ENCODE peak calls at places on chromosomes 7 and 10, in ten cellular contexts. O, C, S, U, D, R, H, Q, V and Y are unnamed samples.

GRCh38 chr7:82141427-82141826 is 302.1 kb downstream of the CACNA2D1 start:
- DNase-seq in U (no peak), S (no peak), R (peak), C (no peak), O (no peak), D (no peak), H (no peak), Q (no peak), V (no peak), Y (no peak)

GRCh38 chr7:40469481-40469880 is 334.7 kb downstream of the SUGCT start:
- DNase-seq in V (no peak), R (peak), D (no peak), O (no peak), Q (peak), H (no peak), S (no peak), C (peak), U (peak), Y (no peak)

GRCh38 chr7:141558544-141559183 is 7.5 kb downstream of the AGK start:
- DNase-seq in S (no peak), O (no peak), C (no peak), U (no peak), V (no peak), R (no peak), Q (peak), D (no peak), H (no peak), Y (peak)

GRCh38 chr10:108070789-108071188 is 906.3 kb upstream of the SORCS1 start:
- DNase-seq in S (no peak), H (no peak), C (no peak), O (no peak), D (no peak), V (no peak), R (no peak), Q (no peak), U (no peak), Y (no peak)

GRCh38 chr7:92727755-92728154 is 108.6 kb downstream of the CDK6 start:
- DNase-seq in S (no peak), D (no peak), R (no peak), C (no peak), V (no peak), O (no peak), U (peak), Q (no peak), H (no peak), Y (no peak)

GRCh38 chr10:19498348-19499290 is 317.6 kb upstream of the PLXDC2 start:
- DNase-seq in U (no peak), H (no peak), S (no peak), Q (no peak), R (no peak), V (no peak), O (no peak), C (peak), D (no peak), Y (no peak)

GRCh38 chr7:5422324-5423271 is 1.0 kb downstream of the TNRC18 start:
- DNase-seq in V (peak), C (no peak), H (no peak), O (no peak), Q (no peak), U (no peak), R (no peak), D (no peak), S (peak), Y (peak)

GRCh38 chr10:132447446-132448247 is 50.6 kb downstream of the PWWP2B start:
- DNase-seq in U (no peak), Q (peak), D (peak), H (peak), C (peak), V (no peak), O (peak), S (no peak), R (peak), Y (peak)

GRCh38 chr10:97882142-97883091 is 32.8 kb downstream of the GOLGA7B start:
- DNase-seq in H (no peak), Q (peak), D (no peak), R (peak), S (no peak), V (no peak), O (peak), U (peak), C (peak), Y (peak)

GRCh38 chr10:80539421-80539999 is 1.8 kb downstream of the SH2D4B start:
- DNase-seq in C (no peak), Q (no peak), V (no peak), R (no peak), S (no peak), H (no peak), U (no peak), O (no peak), D (no peak), Y (no peak)

GRCh38 chr7:93856319-93856718 is 34.2 kb downstream of the TFPI2 start:
- DNase-seq in V (no peak), Q (peak), D (no peak), C (no peak), R (no peak), O (no peak), S (no peak), U (no peak), H (no peak), Y (no peak)

GRCh38 chr10:133459454-133460207 is 5.9 kb downstream of the SCART1 start:
- DNase-seq in C (no peak), O (no peak), U (no peak), S (no peak), R (no peak), H (no peak), Q (no peak), V (peak), D (no peak), Y (no peak)

GRCh38 chr7:112173214-112173905 is 32.8 kb downstream of the DOCK4 start:
- DNase-seq in D (no peak), S (no peak), C (no peak), V (no peak), H (no peak), U (no peak), Q (no peak), O (no peak), R (no peak), Y (no peak)

GRCh38 chr10:49690673-49691356 is 11.4 kb downstream of the C10orf53 start:
- DNase-seq in R (no peak), U (no peak), V (no peak), S (no peak), Q (no peak), O (no peak), C (no peak), H (no peak), D (no peak), Y (no peak)

GRCh38 chr7:101173752-101174244 is 6.3 kb downstream of the NAT16 start:
- DNase-seq in V (no peak), Q (peak), U (no peak), S (peak), D (no peak), O (peak), H (peak), R (no peak), C (no peak), Y (peak)

GRCh38 chr10:59680199-59680598 is 29.5 kb downstream of the SLC16A9 start:
- DNase-seq in O (no peak), C (no peak), R (no peak), Q (no peak), H (no peak), S (no peak), V (no peak), U (no peak), D (no peak), Y (no peak)

GRCh38 chr7:963236-964078 is 9.0 kb upstream of the ADAP1 start:
- DNase-seq in C (no peak), Q (no peak), H (no peak), D (no peak), U (no peak), V (peak), O (no peak), S (no peak), R (no peak), Y (no peak)

GRCh38 chr7:151117565-151117964 is 31.3 kb downstream of the AGAP3 start:
- DNase-seq in Q (no peak), H (no peak), C (no peak), U (no peak), R (no peak), V (no peak), S (no peak), O (no peak), D (no peak), Y (no peak)

GRCh38 chr7:94632338-94633024 is 23.5 kb downstream of the SGCE start:
- DNase-seq in S (no peak), D (no peak), O (peak), H (no peak), U (no peak), Q (no peak), C (no peak), V (no peak), R (peak), Y (no peak)

GRCh38 chr7:2825595-2826227 is 18.4 kb downstream of the GNA12 start:
- DNase-seq in D (no peak), Q (no peak), V (no peak), C (no peak), R (no peak), U (no peak), S (no peak), H (no peak), O (no peak), Y (no peak)

GRCh38 chr7:155303039-155303593 is 5.4 kb downstream of the INSIG1 start:
- DNase-seq in Q (no peak), V (no peak), D (no peak), H (no peak), O (no peak), S (no peak), U (no peak), C (no peak), R (no peak), Y (no peak)

GRCh38 chr10:133379801-133380666 is 972 bp downstream of the PAOX start:
- DNase-seq in H (no peak), V (no peak), D (no peak), S (no peak), Q (no peak), O (no peak), R (no peak), C (no peak), U (no peak), Y (no peak)

GRCh38 chr10:7117806-7118674 is 292.8 kb downstream of the SFMBT2 start:
- DNase-seq in U (no peak), R (no peak), S (no peak), H (no peak), Q (no peak), O (no peak), C (no peak), D (no peak), V (no peak), Y (no peak)

GRCh38 chr10:129476431-129476830 is 9.4 kb downstream of the MGMT start:
- DNase-seq in O (no peak), H (no peak), C (no peak), V (no peak), U (no peak), Q (no peak), S (no peak), D (no peak), R (no peak), Y (no peak)

GRCh38 chr7:66255533-66256100 is 50.5 kb downstream of the TPST1 start:
- DNase-seq in V (no peak), C (no peak), R (peak), O (no peak), D (no peak), H (no peak), S (no peak), U (no peak), Q (no peak), Y (no peak)

GRCh38 chr10:36266923-36267322 is 624.8 kb upstream of the FZD8 start:
- DNase-seq in D (no peak), V (no peak), H (no peak), Q (peak), O (no peak), S (no peak), R (no peak), U (no peak), C (no peak), Y (no peak)

GRCh38 chr7:26487780-26488535 is 196.3 kb downstream of the SNX10 start:
- DNase-seq in O (no peak), U (no peak), V (no peak), H (no peak), C (no peak), D (no peak), Q (no peak), R (no peak), S (no peak), Y (no peak)

GRCh38 chr10:121592155-121592890 is 5.9 kb downstream of the FGFR2 start:
- DNase-seq in V (no peak), S (no peak), R (no peak), O (no peak), U (no peak), H (no peak), D (no peak), Q (no peak), C (no peak), Y (no peak)

GRCh38 chr10:47414227-47414592 is 30.1 kb upstream of the ZNF488 start:
- DNase-seq in R (no peak), C (no peak), S (no peak), O (no peak), H (no peak), U (no peak), V (no peak), D (no peak), Q (no peak), Y (no peak)

GRCh38 chr7:135334830-135335543 is 101.3 kb downstream of the STRA8 start:
- DNase-seq in H (no peak), D (no peak), U (no peak), R (no peak), C (no peak), Q (no peak), O (no peak), S (no peak), V (no peak), Y (no peak)

GRCh38 chr10:103676851-103677417 is 178.4 kb downstream of the SH3PXD2A start:
- DNase-seq in C (no peak), H (no peak), U (peak), R (peak), V (peak), S (no peak), O (no peak), Q (no peak), D (no peak), Y (no peak)

GRCh38 chr10:3787001-3787400 is 2.0 kb upstream of the KLF6 start:
- DNase-seq in S (no peak), H (no peak), Q (no peak), U (no peak), V (no peak), D (no peak), C (no peak), O (no peak), R (no peak), Y (no peak)

GRCh38 chr7:115252461-115252860 is 330.6 kb downstream of the MDFIC start:
- DNase-seq in C (no peak), R (no peak), V (no peak), D (no peak), O (no peak), Q (no peak), U (no peak), H (no peak), S (no peak), Y (no peak)

GRCh38 chr7:142746268-142746667 is 3.0 kb upstream of the PRSS1 start:
- DNase-seq in C (no peak), O (no peak), Q (no peak), R (no peak), D (no peak), V (no peak), U (no peak), S (no peak), H (no peak), Y (no peak)